ENCODE peak calls at places on chromosomes 7 and 10, in six cellular contexts. Q, S, K, R, E and B are unnamed samples.

GRCh38 chr10:110214380-110214826 is 7.0 kb downstream of the MXI1 start:
- DNase-seq in Q (peak; percentile 42), S (no peak), K (no peak), R (no peak), E (no peak), B (peak; percentile 71)

GRCh38 chr10:29277296-29277695 is 11.6 kb upstream of the LYZL1 start:
- DNase-seq in Q (no peak), S (no peak), K (no peak), R (peak; percentile 51), E (no peak), B (no peak)

GRCh38 chr10:128069351-128070051 is 56.7 kb downstream of the MKI67 start:
- DNase-seq in Q (peak; percentile 66), S (peak; percentile 86), K (peak; percentile 80), R (peak; percentile 64), E (peak; percentile 74), B (peak; percentile 77)

GRCh38 chr10:83089335-83089734 is 1050.0 kb upstream of the GHITM start:
- DNase-seq in Q (no peak), S (no peak), K (no peak), R (no peak), E (no peak), B (no peak)

GRCh38 chr7:76383089-76383944 is 24.5 kb upstream of the YWHAG start:
- DNase-seq in Q (no peak), S (peak; percentile 63), K (peak; percentile 83), R (no peak), E (no peak), B (no peak)

GRCh38 chr7:9488555-9488954 is 1055.1 kb downstream of the NXPH1 start:
- DNase-seq in Q (peak; percentile 19), S (no peak), K (no peak), R (no peak), E (no peak), B (peak; percentile 90)

GRCh38 chr10:71812016-71812912 is 38.8 kb downstream of the PSAP start:
- DNase-seq in Q (peak; percentile 34), S (peak; percentile 87), K (peak; percentile 74), R (peak; percentile 56), E (peak; percentile 17), B (peak; percentile 48)

GRCh38 chr7:50335795-50336754 is 31.6 kb downstream of the IKZF1 start:
- DNase-seq in Q (no peak), S (no peak), K (no peak), R (no peak), E (no peak), B (no peak)

GRCh38 chr7:75772081-75773077 is at the start of gene CCL26:
- DNase-seq in Q (peak; percentile 79), S (no peak), K (no peak), R (peak; percentile 5), E (no peak), B (peak; percentile 71)

DNA sequence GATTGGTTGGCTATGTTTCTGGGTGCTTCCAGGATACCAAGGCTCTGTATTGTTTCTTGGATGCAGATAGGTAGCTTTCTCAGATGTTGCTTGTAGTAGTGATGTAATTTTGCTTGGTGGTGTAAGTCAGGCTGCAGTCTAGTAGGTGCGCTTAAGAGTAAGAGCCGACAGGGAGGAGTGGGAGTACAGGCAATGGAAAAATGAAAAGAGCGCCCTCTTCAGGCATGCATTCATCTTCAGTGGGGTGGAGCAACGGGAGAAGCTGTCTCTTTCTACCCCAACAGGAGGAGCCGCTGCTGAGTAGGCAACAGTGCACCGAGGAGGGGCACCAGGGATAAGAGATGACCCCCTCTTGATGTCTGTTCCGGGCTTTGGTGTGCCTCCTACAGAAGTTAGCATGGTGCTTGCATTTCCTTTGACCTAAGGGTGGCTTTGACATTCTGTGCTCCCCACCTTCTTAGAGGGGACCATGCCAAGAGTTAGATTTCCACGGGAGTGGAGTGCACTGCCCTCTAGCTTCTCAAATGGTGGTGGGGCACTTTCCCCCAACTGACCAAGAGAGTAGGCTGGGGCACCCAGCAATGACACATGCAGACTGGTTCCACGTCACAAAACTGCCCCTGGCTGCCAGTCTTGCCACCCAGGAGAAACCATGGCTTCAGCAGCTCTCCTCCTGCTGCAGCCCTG is 56.1 kb downstream of the ZNF783 start:
- DNase-seq in Q (no peak), S (peak; percentile 81), K (peak; percentile 77), R (no peak), E (no peak), B (no peak)
- H3K4me2 ChIP-seq in Q (no peak overlapping the region), S (no peak overlapping the region), K (no peak overlapping the region), R (no peak overlapping the region), E (no peak overlapping the region), B (no peak overlapping the region)

GRCh38 chr10:73167557-73168485 is at the start of the genes ECD and FAM149B1:
- DNase-seq in Q (peak; percentile 94), S (peak; percentile 97), K (peak; percentile 96), R (peak; percentile 90), E (peak; percentile 94), B (peak; percentile 97)
- H4K8ac ChIP-seq in Q (peak within 1 kb of the TSS; percentile 82), S (peak within 1 kb of the TSS; percentile 98), K (peak within 1 kb of the TSS; percentile 78), R (peak within 1 kb of the TSS; percentile 96), E (peak within 1 kb of the TSS; percentile 83), B (peak within 1 kb of the TSS; percentile 98)

GRCh38 chr10:125348536-125348935 is 188.2 kb upstream of the CTBP2 start:
- DNase-seq in Q (no peak), S (no peak), K (no peak), R (peak; percentile 58), E (no peak), B (no peak)
- H4K91ac ChIP-seq in Q (no peak overlapping the region), S (no peak overlapping the region), K (no peak overlapping the region), R (no peak overlapping the region), E (no peak overlapping the region), B (no peak overlapping the region)

DNA sequence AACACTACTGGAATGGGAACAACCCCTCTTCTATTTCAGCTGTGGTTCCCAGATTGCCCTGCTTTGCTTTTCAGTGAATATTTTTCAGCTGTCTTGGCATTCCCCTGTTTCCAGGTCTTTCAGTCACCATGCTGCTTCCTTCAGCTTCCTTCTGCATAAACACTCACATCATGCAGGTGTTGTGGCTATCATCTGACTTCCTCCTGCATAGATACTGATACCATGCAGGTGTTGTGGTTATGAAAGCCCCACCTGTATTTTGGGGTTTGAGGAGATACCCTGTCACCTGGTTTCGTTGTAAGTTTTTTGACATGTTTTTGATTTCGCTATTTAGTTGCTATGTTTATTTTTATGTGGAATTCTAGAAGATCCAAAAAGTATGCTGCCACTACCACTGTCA is 71.5 kb downstream of the SLC35B4 start:
- DNase-seq in Q (no peak), S (no peak), K (no peak), R (no peak), E (no peak), B (no peak)
- H3K4me2 ChIP-seq in Q (no peak overlapping the region), S (no peak overlapping the region), K (no peak overlapping the region), R (no peak overlapping the region), E (no peak overlapping the region), B (no peak overlapping the region)

GRCh38 chr7:20201380-20201779 is 15.8 kb downstream of the MACC1 start:
- DNase-seq in Q (no peak), S (no peak), K (peak; percentile 56), R (no peak), E (no peak), B (no peak)
- H4K8ac ChIP-seq in Q (no peak overlapping the region), S (no peak overlapping the region), K (no peak overlapping the region), R (no peak overlapping the region), E (no peak overlapping the region), B (no peak overlapping the region)

DNA sequence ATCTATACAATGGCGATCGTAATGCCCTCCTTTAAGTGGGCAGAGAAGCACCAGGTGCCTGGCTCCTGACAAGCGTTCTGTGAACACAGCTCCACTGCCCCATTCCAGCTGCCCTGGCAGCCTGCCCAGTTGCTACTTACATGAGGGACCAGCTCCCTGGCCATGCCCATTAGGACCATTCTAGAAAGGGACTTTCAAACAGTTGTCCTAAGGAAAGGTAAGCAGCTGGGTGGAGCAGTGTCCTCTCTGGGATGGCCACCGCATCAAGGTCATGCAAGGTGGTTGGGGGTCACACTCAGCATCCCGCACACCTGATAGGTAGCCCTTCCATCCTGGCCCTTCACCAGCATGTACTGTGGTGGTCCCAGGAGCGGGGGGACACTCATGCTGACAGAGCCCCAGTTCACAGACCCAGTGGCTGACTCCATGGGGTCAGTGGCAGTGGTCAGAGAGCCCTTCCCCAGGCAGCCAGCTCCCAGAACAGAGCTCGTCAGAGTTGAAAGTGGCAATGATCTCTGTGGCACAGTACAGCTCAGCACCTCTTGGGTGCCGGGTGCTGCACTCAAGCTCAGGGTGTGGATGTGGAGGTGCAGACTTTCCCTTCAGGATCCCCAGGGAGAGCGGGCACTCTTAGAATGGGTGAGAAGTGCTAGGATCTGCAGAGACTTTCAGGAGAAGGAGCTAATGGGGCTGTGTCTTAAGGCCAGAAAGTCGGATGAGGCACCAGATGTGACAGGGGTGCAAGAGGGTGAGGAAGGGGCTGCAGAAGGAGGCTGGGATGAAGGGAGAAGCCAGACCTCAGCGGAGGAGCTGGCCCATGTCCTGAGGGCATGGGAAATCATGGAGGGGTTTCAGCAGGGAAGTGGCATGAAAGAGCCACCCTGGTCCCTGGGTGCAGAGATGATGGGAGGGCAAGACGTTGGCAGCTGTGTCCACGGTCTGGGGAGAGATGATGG is 10.9 kb downstream of the MMRN2 start:
- DNase-seq in Q (no peak), S (peak; percentile 49), K (peak; percentile 22), R (no peak), E (no peak), B (no peak)
- H4K91ac ChIP-seq in Q (no peak overlapping the region), S (peak overlapping the region; percentile 63), K (no peak overlapping the region), R (no peak overlapping the region), E (peak overlapping the region; percentile 60), B (no peak overlapping the region)

GRCh38 chr10:43390791-43391190 is 18.2 kb downstream of the HNRNPF start:
- DNase-seq in Q (peak; percentile 49), S (no peak), K (peak; percentile 44), R (no peak), E (no peak), B (peak; percentile 70)
- H3K4me2 ChIP-seq in Q (no peak overlapping the region), S (no peak overlapping the region), K (no peak overlapping the region), R (no peak overlapping the region), E (no peak overlapping the region), B (no peak overlapping the region)

GRCh38 chr10:48465860-48466521 is 138.9 kb downstream of the ARHGAP22 start:
- DNase-seq in Q (no peak), S (peak; percentile 55), K (peak; percentile 47), R (no peak), E (no peak), B (no peak)
- H4K8ac ChIP-seq in Q (no peak overlapping the region), S (peak overlapping the region; percentile 85), K (no peak overlapping the region), R (peak overlapping the region; percentile 73), E (no peak overlapping the region), B (peak overlapping the region; percentile 74)